ENCODE peak calls at places on chromosomes 4 and X, in nine cellular contexts. A is tibial artery; I is pulmonary artery endothelial cell; R is breast epithelium; G is Right ventricle myocardium superior; Q is LHCN-M2; S is stimulated activated naive CD4-positive, alpha-beta T cell; F is stimulated activated CD4-positive, alpha-beta T cell treated with anti-CD3 and anti-CD28 coated beads, Interleukin-2, amount 100 ng/mL, for 48 hours; D is AG09309. H is an unnamed sample.

GRCh38 chrX:13761606-13762005 is 27.1 kb downstream of the OFD1 start:
- DNase-seq in R (no peak), I (no peak), A (no peak), G (no peak), Q (no peak), D (no peak), F (no peak), S (no peak), H (no peak)

GRCh38 chr4:121943941-121944340 is 7.9 kb downstream of the TRPC3 start:
- DNase-seq in G (no peak), I (no peak), F (no peak), R (no peak), A (no peak), D (no peak), S (no peak), Q (no peak), H (no peak)

GRCh38 chrX:9327747-9328145 is 137.1 kb upstream of the TBL1X start:
- DNase-seq in F (no peak), A (no peak), G (no peak), Q (peak), D (peak), R (no peak), I (no peak), S (no peak), H (no peak)

GRCh38 chr4:87304659-87305277 is 17.9 kb downstream of the HSD17B13 start:
- DNase-seq in I (no peak), A (no peak), F (no peak), S (no peak), Q (peak), R (no peak), G (no peak), D (no peak), H (no peak)

GRCh38 chrX:106178826-106179225 is 10.7 kb downstream of the PWWP3B start:
- DNase-seq in S (no peak), D (no peak), F (no peak), A (no peak), R (no peak), Q (peak), G (no peak), I (no peak), H (no peak)

GRCh38 chr4:476501-476900 is 22.5 kb downstream of the ZNF721 start:
- DNase-seq in S (no peak), Q (peak), A (no peak), I (no peak), F (no peak), G (no peak), R (no peak), D (peak), H (no peak)

GRCh38 chr4:184937745-184938144 is 80.5 kb upstream of the HELT start:
- DNase-seq in R (no peak), S (no peak), Q (peak), I (no peak), A (no peak), D (no peak), G (no peak), F (no peak), H (no peak)

GRCh38 chr4:167787231-167787630 is 305.1 kb upstream of the ANXA10 start:
- DNase-seq in Q (no peak), I (no peak), S (no peak), D (no peak), R (no peak), G (no peak), F (no peak), A (no peak), H (no peak)

GRCh38 chrX:16119353-16120220 is 3.8 kb upstream of the GRPR start:
- DNase-seq in Q (no peak), F (no peak), I (no peak), G (no peak), R (no peak), D (no peak), A (no peak), S (no peak), H (no peak)

GRCh38 chr4:119300072-119300387 is 21.9 kb downstream of the FABP2 start:
- DNase-seq in Q (peak), S (no peak), D (no peak), I (no peak), A (peak), G (peak), F (peak), R (peak), H (peak)

GRCh38 chrX:39903937-39904336 is 193.8 kb downstream of the BCOR start:
- DNase-seq in I (no peak), S (no peak), R (no peak), A (no peak), D (no peak), G (no peak), F (no peak), Q (peak), H (no peak)

GRCh38 chr4:119696963-119697362 is 68.4 kb upstream of the PDE5A start:
- DNase-seq in R (no peak), D (no peak), I (no peak), G (no peak), F (no peak), Q (no peak), S (no peak), A (no peak), H (no peak)

GRCh38 chrX:9611436-9612145 is 146.7 kb downstream of the TBL1X start:
- DNase-seq in D (no peak), I (no peak), F (no peak), R (no peak), G (no peak), S (no peak), Q (no peak), A (no peak), H (no peak)

GRCh38 chr4:87913871-87914270 is 61.6 kb upstream of the SPP1 start:
- DNase-seq in S (no peak), F (no peak), D (no peak), Q (peak), G (no peak), R (no peak), A (no peak), I (no peak), H (no peak)

GRCh38 chrX:153446950-153447580 is 1.2 kb upstream of the TREX2 start:
- DNase-seq in D (no peak), Q (no peak), S (no peak), G (no peak), R (no peak), I (no peak), F (no peak), A (no peak), H (no peak)

GRCh38 chr4:73576366-73576765 is 43.9 kb downstream of the RASSF6 start:
- DNase-seq in D (no peak), G (no peak), F (no peak), Q (peak), R (no peak), I (no peak), A (no peak), S (no peak), H (no peak)

GRCh38 chr4:158870282-158871049 is 101.6 kb downstream of the FNIP2 start:
- DNase-seq in S (no peak), R (no peak), D (no peak), F (no peak), I (no peak), Q (no peak), G (no peak), A (no peak), H (no peak)

GRCh38 chrX:9770319-9770718 is 4.7 kb upstream of the GPR143 start:
- DNase-seq in G (no peak), A (no peak), Q (peak), R (no peak), F (no peak), S (no peak), D (no peak), I (peak), H (no peak)

GRCh38 chr4:179051211-179051610 is 1609.0 kb upstream of the AGA start:
- DNase-seq in I (no peak), A (no peak), R (no peak), D (no peak), Q (no peak), S (no peak), F (no peak), G (no peak), H (no peak)